ENCODE peak calls at places on chromosomes 5 and 9, in nine cellular contexts. D is astrocyte of the cerebellum, L is A673, C is cardiac fibroblast, O is endothelial cell of umbilical vein, P is fibroblast of lung, M is tibial artery, U is keratinocyte, A is GM12865. T is an unnamed sample.

GRCh38 chr5:107430077-107430625 is 240.6 kb downstream of the EFNA5 start:
- DNase-seq in O (peak), C (peak), A (no peak), M (no peak), L (no peak), D (no peak), U (no peak), P (peak), T (peak)

GRCh38 chr9:94874316-94874715 is 147.8 kb downstream of the AOPEP start:
- DNase-seq in O (peak), M (no peak), U (no peak), D (peak), L (no peak), P (peak), C (peak), A (no peak), T (peak)

GRCh38 chr5:132225165-132226032 is 2.3 kb downstream of the P4HA2 start:
- DNase-seq in C (peak), L (peak), U (peak), M (peak), O (no peak), D (no peak), A (no peak), P (peak), T (peak)

GRCh38 chr5:159133041-159133741 is 33.5 kb upstream of the EBF1 start:
- DNase-seq in A (peak), C (peak), O (peak), L (peak), M (peak), U (no peak), D (peak), P (peak), T (peak)

GRCh38 chr5:16700081-16700480 is 83.3 kb upstream of the RETREG1 start:
- DNase-seq in U (no peak), O (peak), A (no peak), D (no peak), M (no peak), C (no peak), P (no peak), L (no peak), T (no peak)

GRCh38 chr9:115262952-115263351 is 145.0 kb upstream of the TNC start:
- DNase-seq in A (no peak), M (no peak), U (no peak), O (no peak), L (no peak), D (no peak), C (peak), P (no peak), T (no peak)

GRCh38 chr9:26033346-26033745 is 355.1 kb upstream of the TUSC1 start:
- DNase-seq in C (peak), L (no peak), P (peak), O (no peak), U (no peak), A (no peak), M (no peak), D (peak), T (no peak)

GRCh38 chr9:89579741-89580395 is 24.9 kb upstream of the GADD45G start:
- DNase-seq in D (no peak), U (no peak), P (no peak), A (peak), L (no peak), C (no peak), M (no peak), O (no peak), T (no peak)

GRCh38 chr5:40017151-40017550 is 592.4 kb upstream of the DAB2 start:
- DNase-seq in A (no peak), P (no peak), M (no peak), U (no peak), O (no peak), L (no peak), C (no peak), D (no peak), T (no peak)

GRCh38 chr5:175692996-175693700 is 35.3 kb downstream of the HRH2 start:
- DNase-seq in L (peak), O (no peak), P (no peak), U (no peak), M (peak), C (no peak), D (no peak), A (no peak), T (no peak)

GRCh38 chr9:126471084-126471611 is 142.6 kb upstream of the LMX1B start:
- DNase-seq in P (peak), L (no peak), C (peak), M (peak), U (no peak), D (no peak), O (peak), A (peak), T (peak)

GRCh38 chr5:29017501-29017900 is 1979.1 kb upstream of the CDH9 start:
- DNase-seq in L (no peak), D (no peak), C (no peak), P (no peak), A (no peak), O (no peak), M (no peak), U (no peak), T (no peak)

GRCh38 chr5:29015523-29015922 is 1977.1 kb upstream of the CDH9 start:
- DNase-seq in M (no peak), A (no peak), D (no peak), L (no peak), U (no peak), C (no peak), O (no peak), P (no peak), T (no peak)

DNA sequence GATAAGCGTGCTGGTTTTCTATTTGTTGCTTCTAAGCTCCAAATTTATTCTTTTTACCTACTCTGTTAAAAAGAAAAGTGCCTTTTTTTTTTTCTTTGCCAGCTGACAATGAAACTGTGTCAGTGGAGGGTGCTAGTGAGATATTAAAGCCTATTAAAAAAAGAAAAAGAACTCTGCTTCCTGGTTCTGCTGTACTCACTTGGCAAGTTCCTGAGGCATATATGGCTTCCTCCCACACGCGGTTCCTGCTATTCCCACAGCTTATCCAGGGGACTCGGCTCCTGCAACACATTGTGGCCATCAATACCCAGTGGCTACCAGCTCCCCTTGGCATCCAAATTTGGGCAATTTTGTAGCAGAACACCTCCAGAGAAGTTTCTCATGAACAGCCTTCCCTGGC is 1977.7 kb upstream of the CDH9 start:
- DNase-seq in O (no peak), A (no peak), D (no peak), L (no peak), M (no peak), P (no peak), C (no peak), U (no peak), T (no peak)
- TF ChIP-seq CTCF in O (no peak), A (no peak), D (no peak), L (peak), M (no peak), P (no peak), C (no peak), U (no peak), T (no peak)

GRCh38 chr9:124013263-124014211 is 2.0 kb downstream of the LHX2 start:
- DNase-seq in P (no peak), L (no peak), A (no peak), D (no peak), M (peak), C (no peak), O (no peak), U (no peak), T (no peak)

GRCh38 chr9:124011460-124012301 is at the start of gene LHX2:
- DNase-seq in A (peak), C (peak), U (peak), O (peak), P (peak), D (no peak), L (peak), M (peak), T (peak)

GRCh38 chr9:124014355-124015026 is 2.9 kb downstream of the LHX2 start:
- DNase-seq in A (no peak), D (no peak), P (no peak), L (no peak), U (no peak), O (no peak), C (no peak), M (no peak), T (no peak)

GRCh38 chr9:124010665-124011321 is 775 bp upstream of the LHX2 start:
- DNase-seq in D (no peak), M (peak), A (peak), L (no peak), C (peak), P (no peak), O (no peak), U (no peak), T (no peak)

GRCh38 chr9:124012368-124013262 is 1.0 kb downstream of the LHX2 start:
- DNase-seq in M (peak), L (no peak), C (no peak), D (no peak), O (no peak), P (no peak), U (no peak), A (peak), T (no peak)
- H3K4me3 ChIP-seq in M (peak), L (peak), C (no peak), D (no peak), O (no peak), P (no peak), U (no peak), A (peak), T (no peak)

GRCh38 chr5:43609752-43610151 is 6.8 kb downstream of the NNT start:
- DNase-seq in C (no peak), P (peak), D (no peak), O (no peak), U (no peak), M (no peak), L (no peak), A (peak), T (no peak)
- TF ChIP-seq CTCF in C (peak), P (peak), D (peak), O (peak), U (peak), M (no peak), L (peak), A (peak), T (peak)

GRCh38 chr5:58891072-58891970 is 308.4 kb downstream of the RAB3C start:
- DNase-seq in D (peak), A (peak), L (peak), U (peak), M (peak), O (peak), C (peak), P (peak), T (peak)
- H3K4me3 ChIP-seq in D (peak), A (no peak), L (peak), U (peak), M (peak), O (no peak), C (peak), P (peak), T (peak)

GRCh38 chr5:160390787-160391696 is 8.8 kb downstream of the FAM200C start:
- DNase-seq in D (no peak), L (peak), O (peak), P (peak), U (no peak), C (peak), A (peak), M (no peak), T (peak)
- TF ChIP-seq CTCF in D (peak), L (peak), O (peak), P (no peak), U (peak), C (peak), A (peak), M (peak), T (peak)

GRCh38 chr9:96617439-96618185 is 2.0 kb downstream of the CDC14B start:
- DNase-seq in M (peak), L (no peak), D (no peak), O (no peak), A (no peak), U (no peak), C (no peak), P (no peak), T (no peak)
- H3K4me3 ChIP-seq in M (peak), L (peak), D (peak), O (no peak), A (no peak), U (peak), C (no peak), P (peak), T (peak)

GRCh38 chr9:124771021-124771866 is at the start of gene NR6A1:
- DNase-seq in P (peak), U (peak), O (peak), D (peak), M (peak), A (peak), L (peak), C (peak), T (peak)
- TF ChIP-seq CTCF in P (peak), U (no peak), O (peak), D (peak), M (peak), A (peak), L (peak), C (no peak), T (peak)

GRCh38 chr5:2507611-2508010 is 243.9 kb downstream of the IRX2 start:
- DNase-seq in C (no peak), M (no peak), D (no peak), P (no peak), O (no peak), A (no peak), U (no peak), L (no peak), T (no peak)
- H3K4me3 ChIP-seq in C (no peak), M (no peak), D (no peak), P (no peak), O (no peak), A (no peak), U (no peak), L (no peak), T (no peak)

GRCh38 chr5:15528476-15528875 is 28.5 kb downstream of the FBXL7 start:
- DNase-seq in D (no peak), A (no peak), L (peak), M (no peak), U (no peak), P (no peak), C (no peak), O (no peak), T (no peak)

GRCh38 chr5:15529821-15530220 is 29.8 kb downstream of the FBXL7 start:
- DNase-seq in U (no peak), C (no peak), M (no peak), D (no peak), A (no peak), O (no peak), L (no peak), P (no peak), T (no peak)

GRCh38 chr5:15525679-15526275 is 25.8 kb downstream of the FBXL7 start:
- DNase-seq in P (peak), L (no peak), D (no peak), A (no peak), C (peak), U (no peak), O (no peak), M (no peak), T (peak)

GRCh38 chr5:15524712-15525111 is 24.7 kb downstream of the FBXL7 start:
- DNase-seq in M (no peak), A (no peak), O (no peak), P (no peak), D (no peak), U (no peak), C (no peak), L (no peak), T (no peak)

GRCh38 chr5:15526413-15526812 is 26.4 kb downstream of the FBXL7 start:
- DNase-seq in D (no peak), L (no peak), P (no peak), A (no peak), U (no peak), C (no peak), O (no peak), M (no peak), T (no peak)
- TF ChIP-seq CTCF in D (no peak), L (no peak), P (no peak), A (no peak), U (no peak), C (no peak), O (no peak), M (no peak), T (no peak)

GRCh38 chr9:77648458-77649108 is 461 bp upstream of the GNA14 start:
- DNase-seq in C (peak), O (peak), M (peak), U (no peak), P (peak), D (peak), A (no peak), L (no peak), T (peak)
- H3K4me3 ChIP-seq in C (peak), O (peak), M (peak), U (peak), P (peak), D (peak), A (no peak), L (no peak), T (peak)